ENCODE peak calls at places on chromosomes 2 and 18, in eight cellular contexts. W is thoracic aorta; G is astrocyte; T is gastrocnemius medialis; L is tibial artery; I is H9; P is transverse colon; C is CD8-positive, alpha-beta T cell. R is an unnamed sample.

GRCh38 chr18:27014841-27015240 is 149.3 kb upstream of the AQP4 start:
- DNase-seq in W (no peak), G (no peak), T (no peak), L (no peak), I (no peak), P (no peak), C (no peak), R (no peak)

GRCh38 chr2:60707750-60708371 is 48.2 kb upstream of the PAPOLG start:
- DNase-seq in W (no peak), G (peak; percentile 7), T (no peak), L (no peak), I (peak; percentile 43), P (no peak), C (no peak), R (peak; percentile 46)

GRCh38 chr2:85273732-85274731 is 53.8 kb downstream of the TGOLN2 start:
- DNase-seq in W (no peak), G (peak; percentile 78), T (no peak), L (no peak), I (no peak), P (peak; percentile 26), C (no peak), R (peak; percentile 85)

GRCh38 chr2:188193230-188193629 is 98.4 kb upstream of the GULP1 start:
- DNase-seq in W (no peak), G (no peak), T (no peak), L (no peak), I (no peak), P (no peak), C (no peak), R (peak; percentile 30)

GRCh38 chr2:42234056-42234455 is 64.9 kb downstream of the EML4 start:
- DNase-seq in W (no peak), G (peak; percentile 69), T (no peak), L (no peak), I (no peak), P (no peak), C (no peak), R (no peak)

GRCh38 chr18:62105373-62105772 is 81.5 kb downstream of the PIGN start:
- DNase-seq in W (no peak), G (peak; percentile 25), T (no peak), L (no peak), I (no peak), P (no peak), C (no peak), R (no peak)

GRCh38 chr2:46164581-46165301 is 132.5 kb upstream of the EPAS1 start:
- DNase-seq in W (peak; percentile 75), G (peak; percentile 96), T (peak; percentile 37), L (peak; percentile 83), I (no peak), P (peak; percentile 66), C (no peak), R (peak; percentile 95)

GRCh38 chr18:50428531-50429206 is 53.8 kb downstream of the SKA1 start:
- DNase-seq in W (no peak), G (no peak), T (no peak), L (no peak), I (no peak), P (no peak), C (no peak), R (no peak)

GRCh38 chr18:9701604-9702324 is 6.3 kb upstream of the RAB31 start:
- DNase-seq in W (no peak), G (no peak), T (no peak), L (no peak), I (no peak), P (no peak), C (no peak), R (no peak)

GRCh38 chr18:6289454-6290242 is 125.1 kb downstream of the L3MBTL4 start:
- DNase-seq in W (no peak), G (no peak), T (no peak), L (no peak), I (no peak), P (no peak), C (no peak), R (no peak)

GRCh38 chr2:205685314-205686230 is 3.3 kb downstream of the NRP2 start:
- DNase-seq in W (no peak), G (peak; percentile 55), T (no peak), L (no peak), I (peak; percentile 76), P (no peak), C (no peak), R (peak; percentile 75)

GRCh38 chr2:74119912-74120825 is 27.5 kb downstream of the BOLA3 start:
- DNase-seq in W (peak; percentile 51), G (peak; percentile 81), T (peak; percentile 29), L (peak; percentile 66), I (peak; percentile 90), P (peak; percentile 89), C (peak; percentile 83), R (peak; percentile 87)
- TF ChIP-seq CTCF in W (peak; percentile 47), G (no peak), T (peak; percentile 55), L (peak; percentile 44), I (no peak), P (peak; percentile 60), C (peak; percentile 47), R (peak; percentile 75)

GRCh38 chr2:127060264-127060945 is 46.5 kb downstream of the BIN1 start:
- DNase-seq in W (no peak), G (no peak), T (no peak), L (no peak), I (no peak), P (no peak), C (no peak), R (no peak)
- H3K27ac ChIP-seq in W (no peak overlapping the region), G (no peak overlapping the region), T (peak overlapping the region; percentile 100), L (no peak overlapping the region), I (no peak overlapping the region), P (no peak overlapping the region), C (no peak overlapping the region), R (peak overlapping the region; percentile 27)

DNA sequence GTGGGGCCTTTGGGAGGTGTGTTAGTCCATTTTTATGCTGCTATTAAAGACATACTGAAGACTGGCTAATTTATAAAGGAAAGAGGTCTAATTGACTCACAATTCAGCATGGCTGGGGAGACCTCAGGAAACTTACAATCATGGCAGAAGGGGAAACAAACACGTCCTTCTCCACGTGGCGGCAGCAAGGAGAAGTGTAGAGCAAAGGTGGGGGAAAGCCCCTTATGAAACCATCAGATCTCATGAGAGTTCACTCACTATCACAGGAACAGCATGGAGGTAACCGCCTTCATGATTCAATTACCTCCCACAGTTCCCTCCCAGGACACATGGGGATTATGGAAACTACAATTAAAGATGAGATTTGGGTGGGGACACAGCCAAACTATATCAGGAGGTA is 187.1 kb upstream of the OSR1 start:
- DNase-seq in W (no peak), G (no peak), T (no peak), L (no peak), I (no peak), P (no peak), C (no peak), R (no peak)
- TF ChIP-seq CTCF in W (no peak), G (no peak), T (no peak), L (no peak), I (peak; percentile 13), P (no peak), C (no peak), R (no peak)

DNA sequence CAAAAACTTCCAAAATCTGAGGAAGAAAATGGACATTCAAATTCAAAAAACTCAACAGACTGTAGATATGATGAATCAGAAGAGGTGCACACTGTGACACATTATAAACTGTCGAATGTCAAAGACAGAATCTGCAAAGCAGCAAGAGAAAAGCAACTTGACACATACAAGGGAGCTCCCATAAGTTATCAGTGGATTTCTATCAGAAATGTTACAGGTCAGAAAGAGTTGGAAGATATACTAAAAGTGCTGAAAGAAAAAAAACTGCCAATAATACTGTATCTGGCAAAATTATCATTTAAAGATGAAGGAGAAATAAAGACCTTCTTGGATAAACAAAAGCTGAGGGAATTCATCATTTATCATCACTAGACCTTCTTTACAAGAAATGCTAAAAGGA is 102.7 kb downstream of the CAMKMT start:
- DNase-seq in W (no peak), G (no peak), T (no peak), L (no peak), I (no peak), P (no peak), C (no peak), R (no peak)
- H3K27ac ChIP-seq in W (no peak overlapping the region), G (no peak overlapping the region), T (no peak overlapping the region), L (no peak overlapping the region), I (peak overlapping the region; percentile 86), P (no peak overlapping the region), C (no peak overlapping the region), R (no peak overlapping the region)

DNA sequence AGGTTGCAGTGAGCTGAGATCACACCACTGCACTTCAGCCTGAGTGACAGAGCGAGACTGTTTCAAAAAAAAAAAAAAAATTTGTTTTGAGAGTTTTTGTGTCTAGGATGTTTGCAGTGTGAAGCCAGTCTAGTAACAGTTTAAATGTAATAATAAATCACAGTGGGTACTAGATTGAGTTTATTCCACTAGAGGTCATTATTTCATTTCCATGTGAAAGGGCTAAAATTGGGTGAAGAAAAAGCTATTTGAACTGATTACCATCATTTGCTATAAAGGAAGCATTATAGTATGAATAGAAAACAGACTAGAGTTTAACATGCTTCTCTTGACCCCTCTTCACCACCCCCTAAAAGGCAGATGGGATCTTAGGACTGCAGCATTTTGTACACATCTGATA is 20.3 kb downstream of the SNRPD1 start:
- DNase-seq in W (no peak), G (no peak), T (no peak), L (no peak), I (no peak), P (no peak), C (no peak), R (no peak)
- TF ChIP-seq CTCF in W (no peak), G (no peak), T (no peak), L (no peak), I (no peak), P (no peak), C (no peak), R (no peak)

GRCh38 chr2:216051350-216051749 is 30.3 kb downstream of the PECR start:
- DNase-seq in W (no peak), G (no peak), T (no peak), L (no peak), I (no peak), P (no peak), C (no peak), R (no peak)

GRCh38 chr2:216049452-216049851 is 32.2 kb downstream of the PECR start:
- DNase-seq in W (no peak), G (no peak), T (no peak), L (no peak), I (no peak), P (no peak), C (no peak), R (no peak)

GRCh38 chr2:216044883-216045499 is 31.6 kb upstream of the MREG start:
- DNase-seq in W (no peak), G (peak; percentile 3), T (no peak), L (no peak), I (no peak), P (no peak), C (no peak), R (no peak)

GRCh38 chr2:216043949-216044348 is 30.6 kb upstream of the MREG start:
- DNase-seq in W (no peak), G (no peak), T (no peak), L (no peak), I (no peak), P (no peak), C (no peak), R (no peak)

DNA sequence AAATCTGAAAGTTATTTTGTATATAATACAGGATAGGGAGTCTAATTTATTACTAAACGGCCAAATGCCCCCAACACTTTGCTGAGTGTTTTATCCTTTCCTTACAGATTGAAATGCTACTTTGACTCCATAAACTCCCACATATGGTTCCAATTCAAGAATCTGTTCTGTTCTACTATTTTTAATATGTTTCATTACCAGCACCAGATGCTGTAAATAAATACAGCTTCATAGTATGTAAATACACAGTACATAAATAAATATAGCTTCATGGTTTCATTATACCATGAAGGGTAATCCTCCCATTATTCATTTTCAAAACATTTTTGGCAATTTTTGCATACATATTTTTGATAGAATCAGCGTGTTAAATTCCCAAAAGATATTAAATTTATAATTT is 34.1 kb upstream of the MREG start:
- DNase-seq in W (no peak), G (no peak), T (no peak), L (no peak), I (no peak), P (no peak), C (no peak), R (no peak)
- H3K27ac ChIP-seq in W (no peak overlapping the region), G (no peak overlapping the region), T (no peak overlapping the region), L (no peak overlapping the region), I (no peak overlapping the region), P (no peak overlapping the region), C (no peak overlapping the region), R (no peak overlapping the region)